ENCODE peak calls at places on chromosomes 13 and 19, in six cellular contexts. X is right cardiac atrium, D is tibial artery, M is body of pancreas, I is cardiac muscle cell, G is lower lobe of right lung. V is an unnamed sample.

GRCh38 chr13:91240341-91240740 is 107.1 kb upstream of the MIR17HG start:
- DNase-seq in X (no peak), D (no peak), M (no peak), I (no peak), G (no peak), V (no peak)

GRCh38 chr19:10259162-10259905 is 7.3 kb downstream of the MRPL4 start:
- DNase-seq in X (peak; percentile 96), D (peak; percentile 85), M (peak; percentile 93), I (peak; percentile 87), G (peak; percentile 95), V (peak; percentile 93)

GRCh38 chr19:11480081-11480926 is 542 bp downstream of the ELAVL3 start:
- DNase-seq in X (peak; percentile 58), D (no peak), M (no peak), I (no peak), G (no peak), V (no peak)

GRCh38 chr19:39083599-39083982 is 577 bp upstream of the ACP7 start:
- DNase-seq in X (no peak), D (no peak), M (no peak), I (no peak), G (no peak), V (no peak)

GRCh38 chr13:102930566-102930965 is 84.7 kb downstream of the ERCC5 start:
- DNase-seq in X (no peak), D (no peak), M (no peak), I (no peak), G (no peak), V (no peak)

GRCh38 chr19:17475541-17476115 is 5.3 kb downstream of the SLC27A1 start:
- DNase-seq in X (peak; percentile 88), D (peak; percentile 80), M (peak; percentile 85), I (peak; percentile 72), G (peak; percentile 64), V (peak; percentile 90)

GRCh38 chr13:64546371-64546770 is 2683.8 kb downstream of the PCDH9 start:
- DNase-seq in X (no peak), D (no peak), M (no peak), I (no peak), G (no peak), V (no peak)

GRCh38 chr13:45178349-45179142 is 22.3 kb downstream of the KCTD4 start:
- DNase-seq in X (no peak), D (no peak), M (no peak), I (peak; percentile 21), G (no peak), V (no peak)

GRCh38 chr19:11111771-11112144 is 22.5 kb downstream of the LDLR start:
- DNase-seq in X (no peak), D (no peak), M (peak; percentile 18), I (no peak), G (no peak), V (no peak)

GRCh38 chr13:32537580-32538233 is 888 bp downstream of the N4BP2L2 start:
- DNase-seq in X (peak; percentile 67), D (peak; percentile 73), M (peak; percentile 7), I (no peak), G (peak; percentile 65), V (peak; percentile 58)

GRCh38 chr19:40217921-40218890 is at the start of gene TTC9B:
- DNase-seq in X (peak; percentile 56), D (no peak), M (no peak), I (no peak), G (no peak), V (peak; percentile 37)

GRCh38 chr19:2663920-2664571 is 38.4 kb downstream of the GNG7 start:
- DNase-seq in X (peak; percentile 85), D (no peak), M (peak; percentile 20), I (peak; percentile 7), G (no peak), V (peak; percentile 86)

GRCh38 chr19:43664008-43664407 is 6.0 kb downstream of the PLAUR start:
- DNase-seq in X (no peak), D (no peak), M (peak; percentile 27), I (no peak), G (no peak), V (no peak)

GRCh38 chr19:17001603-17002183 is 24.9 kb downstream of the CPAMD8 start:
- DNase-seq in X (peak; percentile 54), D (no peak), M (no peak), I (no peak), G (no peak), V (no peak)

GRCh38 chr13:31765441-31765840 is 26.1 kb downstream of the RXFP2 start:
- DNase-seq in X (no peak), D (no peak), M (no peak), I (peak; percentile 65), G (no peak), V (no peak)

GRCh38 chr19:38559428-38560401 is 58.0 kb downstream of the MAP4K1 start:
- DNase-seq in X (no peak), D (no peak), M (no peak), I (no peak), G (peak; percentile 4), V (no peak)

GRCh38 chr13:101211261-101211660 is 205.0 kb downstream of the NALCN start:
- DNase-seq in X (no peak), D (no peak), M (no peak), I (peak; percentile 5), G (no peak), V (no peak)

GRCh38 chr19:49205114-49205513 is 47.5 kb downstream of the TRPM4 start:
- DNase-seq in X (no peak), D (no peak), M (no peak), I (no peak), G (no peak), V (no peak)

GRCh38 chr19:15108845-15109767 is 1.9 kb downstream of the SYDE1 start:
- DNase-seq in X (no peak), D (no peak), M (no peak), I (no peak), G (no peak), V (no peak)

GRCh38 chr19:2488942-2489731 is 13.2 kb downstream of the GADD45B start:
- DNase-seq in X (peak; percentile 87), D (peak; percentile 87), M (peak; percentile 75), I (peak; percentile 74), G (peak; percentile 79), V (peak; percentile 51)

GRCh38 chr13:98676239-98676638 is 76.2 kb downstream of the SLC15A1 start:
- DNase-seq in X (no peak), D (no peak), M (no peak), I (no peak), G (no peak), V (no peak)

GRCh38 chr19:56217039-56217949 is 15.2 kb downstream of the ZSCAN5C start:
- DNase-seq in X (peak; percentile 60), D (no peak), M (no peak), I (peak; percentile 49), G (no peak), V (peak; percentile 22)

GRCh38 chr13:76944457-76944856 is 3.9 kb upstream of the ACOD1 start:
- DNase-seq in X (no peak), D (no peak), M (no peak), I (peak; percentile 70), G (no peak), V (no peak)

GRCh38 chr19:38374332-38375097 is at the start of gene PSMD8:
- DNase-seq in X (peak; percentile 100), D (peak; percentile 99), M (peak; percentile 100), I (peak; percentile 99), G (peak; percentile 100), V (peak; percentile 100)

DNA sequence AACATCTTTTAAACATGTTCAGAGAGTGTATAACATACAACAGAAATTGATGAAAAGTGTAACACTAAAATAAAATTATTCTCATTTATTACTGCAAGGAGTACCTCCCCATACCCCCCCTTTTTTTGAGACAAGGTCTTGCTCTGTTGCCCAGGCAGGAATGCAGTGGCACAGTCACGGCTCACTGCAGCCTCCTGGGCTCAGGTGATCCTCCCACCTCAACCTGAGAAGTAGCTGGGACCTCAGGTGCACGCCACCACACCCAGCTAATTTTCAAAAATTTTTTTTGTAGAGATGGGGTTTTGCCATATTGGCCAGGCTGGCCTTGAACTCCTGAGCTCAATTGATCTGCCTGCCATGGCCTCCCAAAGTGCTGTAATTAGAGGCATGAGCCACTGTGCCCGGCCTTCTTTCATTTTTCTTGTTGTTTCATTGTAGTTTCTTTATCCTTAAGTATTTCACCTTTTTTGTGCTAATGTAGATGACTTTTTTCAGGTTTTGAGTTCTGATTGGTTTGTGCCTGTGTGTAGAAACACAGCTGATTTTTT is 28.3 kb downstream of the GATAD2A start:
- DNase-seq in X (no peak), D (no peak), M (no peak), I (no peak), G (no peak), V (no peak)
- H3K4me1 ChIP-seq in X (peaks cover 28% of the 10 kb centered on the region), D (peaks cover 33% of the 10 kb centered on the region), M (peaks cover 17% of the 10 kb centered on the region), I (peaks cover 8% of the 10 kb centered on the region), G (peaks cover 32% of the 10 kb centered on the region), V (peaks cover 12% of the 10 kb centered on the region)

DNA sequence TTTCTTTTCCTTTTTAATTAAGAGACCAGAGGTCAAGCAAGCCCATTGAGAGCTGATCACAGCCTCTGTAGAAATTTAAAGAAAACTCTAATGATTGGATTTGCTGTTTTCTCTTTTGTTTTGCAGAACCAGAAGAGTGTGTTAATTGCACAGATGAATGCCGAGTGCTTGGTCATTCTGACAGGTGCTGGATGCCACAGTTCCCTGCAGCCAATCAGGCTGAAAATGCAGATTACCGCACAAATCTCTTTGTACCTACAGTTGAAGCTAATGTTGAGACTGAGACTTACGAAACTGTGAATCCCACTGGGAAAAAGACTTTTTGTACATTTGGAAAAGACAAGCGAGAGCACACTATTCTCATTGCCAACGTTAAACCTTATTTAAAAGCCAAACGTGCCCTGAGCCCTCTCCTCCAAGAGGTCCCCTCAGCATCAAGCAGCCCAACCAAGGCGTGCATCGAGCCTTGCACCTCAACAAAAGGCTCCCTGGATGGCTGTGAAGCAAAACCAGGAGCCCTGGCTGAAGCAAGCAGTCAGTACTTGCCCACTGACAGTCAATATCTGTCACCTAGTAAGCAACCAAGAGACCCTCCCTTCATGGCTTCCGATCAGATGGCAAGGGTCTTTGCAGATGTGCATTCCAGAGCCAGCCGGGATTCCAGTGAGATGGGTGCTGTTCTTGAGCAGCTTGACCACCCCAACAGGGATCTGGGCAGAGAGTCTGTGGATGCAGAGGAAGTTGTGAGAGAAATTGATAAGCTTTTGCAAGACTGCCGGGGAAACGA is 93.1 kb downstream of the PCDH17 start:
- DNase-seq in X (no peak), D (no peak), M (no peak), I (no peak), G (no peak), V (no peak)
- H3K4me1 ChIP-seq in X (no peaks in the 10 kb centered on the region), D (no peaks in the 10 kb centered on the region), M (no peaks in the 10 kb centered on the region), I (no peaks in the 10 kb centered on the region), G (no peaks in the 10 kb centered on the region), V (no peaks in the 10 kb centered on the region)

GRCh38 chr19:30862876-30863275 is 486.4 kb downstream of the TSHZ3 start:
- DNase-seq in X (no peak), D (peak; percentile 28), M (no peak), I (no peak), G (no peak), V (no peak)
- H3K4me1 ChIP-seq in X (no peaks in the 10 kb centered on the region), D (no peaks in the 10 kb centered on the region), M (no peaks in the 10 kb centered on the region), I (peaks cover 15% of the 10 kb centered on the region), G (no peaks in the 10 kb centered on the region), V (no peaks in the 10 kb centered on the region)

DNA sequence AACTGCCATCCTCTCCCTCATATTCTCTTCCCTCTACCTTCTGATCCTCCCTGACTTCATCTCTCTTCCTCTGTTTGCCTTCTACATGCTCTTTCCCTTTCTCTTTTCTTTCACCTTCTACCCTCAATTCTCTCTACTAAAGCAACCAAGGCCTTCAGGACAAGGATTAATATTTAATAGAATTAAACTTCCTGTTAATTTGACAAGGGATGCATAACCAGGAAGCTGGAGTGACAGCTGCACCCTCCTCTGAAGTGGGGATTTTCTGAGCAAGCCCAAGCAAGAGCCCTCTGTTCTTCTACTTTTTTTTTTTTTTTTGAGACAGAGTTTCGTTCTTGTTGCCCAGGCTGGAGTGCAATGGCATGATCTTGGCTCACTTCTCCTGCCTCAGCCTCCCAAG is 63.4 kb upstream of the MED4 start:
- DNase-seq in X (no peak), D (no peak), M (peak; percentile 30), I (no peak), G (no peak), V (no peak)
- H3K4me1 ChIP-seq in X (peaks cover 9% of the 10 kb centered on the region), D (no peaks in the 10 kb centered on the region), M (peaks cover 11% of the 10 kb centered on the region), I (no peaks in the 10 kb centered on the region), G (peaks cover 39% of the 10 kb centered on the region), V (no peaks in the 10 kb centered on the region)

GRCh38 chr13:111166882-111167281 is 51.8 kb downstream of the ARHGEF7 start:
- DNase-seq in X (no peak), D (no peak), M (no peak), I (no peak), G (no peak), V (no peak)
- H3K4me1 ChIP-seq in X (peaks cover 7% of the 10 kb centered on the region), D (peaks cover 31% of the 10 kb centered on the region), M (peaks cover 23% of the 10 kb centered on the region), I (no peaks in the 10 kb centered on the region), G (peaks cover 50% of the 10 kb centered on the region), V (no peaks in the 10 kb centered on the region)

V was measured in testis.